ENCODE peak calls at places on chromosomes 1 and 21, in nine cellular contexts. Z is ovary, D is fibroblast of mammary gland, P is right cardiac atrium, H is left ventricle myocardium inferior, T is heart right ventricle, G is brain microvascular endothelial cell, F is NT2/D1, C is OCI-LY7. A is an unnamed sample.
A peak's percentile ranks its signal among the peaks of the same experiment; 100 is the strongest.

GRCh38 chr1:178472531-178472930 is 24.2 kb downstream of the CLEC20A start:
- DNase-seq in T (no peak), H (no peak), C (no peak), P (no peak), Z (no peak), F (no peak), D (no peak), G (no peak), A (no peak)

GRCh38 chr21:32412162-32412997 is at the start of gene EVA1C:
- DNase-seq in D (peak; percentile 53), Z (peak; percentile 79), H (peak; percentile 78), C (no peak), P (peak; percentile 91), T (peak; percentile 77), G (no peak), F (peak; percentile 60), A (peak; percentile 50)

GRCh38 chr1:246516126-246516525 is 9.0 kb upstream of the SMYD3 start:
- DNase-seq in Z (no peak), F (no peak), T (no peak), D (no peak), H (no peak), G (no peak), C (no peak), P (no peak), A (no peak)

GRCh38 chr1:168535536-168535935 is 8.3 kb downstream of the XCL2 start:
- DNase-seq in H (no peak), P (no peak), T (no peak), G (no peak), Z (no peak), D (no peak), C (no peak), F (no peak), A (no peak)

GRCh38 chr21:34928637-34929036 is 120.5 kb downstream of the RUNX1 start:
- DNase-seq in P (no peak), H (no peak), F (no peak), D (no peak), G (no peak), Z (no peak), C (no peak), T (no peak), A (no peak)

GRCh38 chr1:53473463-53473862 is 14.3 kb downstream of the DMRTB1 start:
- DNase-seq in P (no peak), T (no peak), D (peak; percentile 18), C (no peak), G (peak; percentile 21), Z (no peak), F (no peak), H (no peak), A (no peak)

GRCh38 chr1:173954179-173954578 is 37.1 kb upstream of the SERPINC1 start:
- DNase-seq in G (peak; percentile 12), Z (no peak), D (peak; percentile 36), T (no peak), C (no peak), P (no peak), F (no peak), H (no peak), A (no peak)

GRCh38 chr1:19450811-19451564 is 34.4 kb downstream of the CAPZB start:
- DNase-seq in P (peak; percentile 12), F (no peak), H (no peak), Z (no peak), C (no peak), D (peak; percentile 97), T (no peak), G (peak; percentile 92), A (peak; percentile 79)

GRCh38 chr1:3459940-3460652 is 5.6 kb downstream of the ARHGEF16 start:
- DNase-seq in F (no peak), T (peak; percentile 22), H (no peak), C (no peak), Z (peak; percentile 13), G (no peak), P (peak; percentile 59), D (no peak), A (no peak)

GRCh38 chr1:244214009-244214967 is 163.2 kb downstream of the ZBTB18 start:
- DNase-seq in H (peak; percentile 20), Z (no peak), G (peak; percentile 98), D (peak; percentile 92), C (no peak), P (no peak), T (no peak), F (peak; percentile 90), A (peak; percentile 93)

GRCh38 chr21:38921511-38922215 is 115.9 kb downstream of the ETS2 start:
- DNase-seq in G (no peak), D (peak; percentile 73), T (no peak), C (no peak), H (no peak), P (no peak), Z (no peak), F (no peak), A (peak; percentile 84)

GRCh38 chr1:209879539-209879938 is 51.8 kb downstream of the UTP25 start:
- DNase-seq in F (no peak), G (no peak), H (no peak), Z (no peak), D (peak; percentile 54), C (no peak), P (no peak), T (no peak), A (peak; percentile 62)

GRCh38 chr1:17933991-17934390 is 173.6 kb upstream of the IGSF21 start:
- DNase-seq in H (no peak), P (no peak), C (no peak), Z (no peak), F (no peak), T (no peak), G (no peak), D (no peak), A (no peak)

GRCh38 chr1:2585318-2586092 is 1.1 kb upstream of the PRXL2B start:
- DNase-seq in F (no peak), C (peak; percentile 84), H (peak; percentile 68), D (peak; percentile 37), T (peak; percentile 63), Z (peak; percentile 79), P (peak; percentile 86), G (no peak), A (no peak)

GRCh38 chr1:59477286-59477685 is 180.4 kb downstream of the FGGY start:
- DNase-seq in G (peak; percentile 50), F (no peak), H (no peak), D (peak; percentile 94), P (no peak), T (no peak), Z (no peak), C (no peak), A (peak; percentile 88)

GRCh38 chr1:51344602-51345299 is 14.4 kb upstream of the TTC39A start:
- DNase-seq in D (no peak), F (no peak), H (no peak), P (peak; percentile 62), T (peak; percentile 18), Z (no peak), C (no peak), G (no peak), A (no peak)
- H3K4me3 ChIP-seq in D (no peak overlapping the region), F (peak overlapping the region; percentile 44), H (peak overlapping the region; percentile 53), P (no peak overlapping the region), T (peak overlapping the region; percentile 24), Z (no peak overlapping the region), C (no peak overlapping the region), G (peak overlapping the region; percentile 27), A (no peak overlapping the region)

DNA sequence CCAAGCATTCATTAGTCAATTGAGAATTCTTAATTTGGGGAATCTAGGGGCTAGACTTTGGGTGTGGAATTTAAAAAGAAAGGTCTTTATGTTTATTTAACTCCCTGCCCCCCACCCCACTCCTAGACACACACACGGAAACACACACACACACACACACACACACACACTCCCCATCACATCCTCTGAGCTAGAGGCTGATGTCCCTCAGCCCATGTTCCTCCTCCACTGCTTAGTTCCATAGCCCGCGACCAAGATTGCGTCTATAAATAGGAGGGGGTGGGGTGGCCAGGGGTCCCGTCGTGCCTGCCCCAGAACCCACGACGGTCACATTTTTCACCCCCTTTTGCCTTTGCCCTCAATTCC is 649 bp upstream of the KIRREL1 start:
- DNase-seq in T (peak; percentile 13), D (peak; percentile 46), H (no peak), P (no peak), C (no peak), Z (no peak), G (no peak), F (no peak), A (no peak)
- H3K4me3 ChIP-seq in T (peak overlapping the region; percentile 97), D (peak overlapping the region; percentile 90), H (peak overlapping the region; percentile 90), P (peak overlapping the region; percentile 95), C (no peak overlapping the region), Z (peak overlapping the region; percentile 97), G (peak overlapping the region; percentile 90), F (peak overlapping the region; percentile 90), A (peak overlapping the region; percentile 83)

GRCh38 chr1:155889566-155889965 is 21.6 kb downstream of the RIT1 start:
- DNase-seq in Z (no peak), D (no peak), C (no peak), G (peak; percentile 69), T (no peak), P (no peak), H (no peak), F (no peak), A (peak; percentile 64)

GRCh38 chr1:155893389-155894142 is 17.6 kb downstream of the RIT1 start:
- DNase-seq in Z (no peak), H (no peak), G (peak; percentile 84), D (peak; percentile 90), C (peak; percentile 33), T (no peak), F (no peak), P (no peak), A (peak; percentile 77)

GRCh38 chr1:155888481-155888880 is 22.7 kb downstream of the RIT1 start:
- DNase-seq in Z (no peak), D (no peak), F (no peak), P (no peak), G (no peak), C (no peak), T (no peak), H (no peak), A (no peak)

GRCh38 chr1:155890251-155890650 is 20.9 kb downstream of the RIT1 start:
- DNase-seq in Z (no peak), H (no peak), T (no peak), F (no peak), D (no peak), C (no peak), G (no peak), P (no peak), A (peak; percentile 72)

DNA sequence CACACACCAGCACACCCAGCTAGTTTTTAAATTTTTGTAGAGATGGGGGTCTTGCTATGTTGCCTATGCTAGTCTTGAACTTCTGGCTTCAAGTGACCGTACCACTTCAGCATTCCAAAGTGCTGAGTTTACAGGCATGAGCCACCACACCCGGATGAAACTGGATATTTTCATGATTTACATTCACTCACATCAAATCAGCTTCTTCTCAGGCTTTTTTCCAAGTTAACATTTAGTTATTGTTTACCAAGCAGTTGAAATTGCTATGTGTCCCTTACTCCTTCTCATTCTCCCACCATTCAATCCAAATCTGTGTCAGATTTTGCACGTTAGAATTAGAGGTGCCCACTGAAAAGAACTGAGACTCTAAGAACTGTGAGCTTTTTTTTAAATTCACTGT is 18.3 kb downstream of the RIT1 start:
- DNase-seq in Z (no peak), H (no peak), P (no peak), C (no peak), F (no peak), G (peak; percentile 65), D (peak; percentile 79), T (no peak), A (peak; percentile 53)
- H3K4me3 ChIP-seq in Z (no peak overlapping the region), H (peak overlapping the region; percentile 6), P (no peak overlapping the region), C (no peak overlapping the region), F (no peak overlapping the region), G (no peak overlapping the region), D (no peak overlapping the region), T (no peak overlapping the region), A (peak overlapping the region; percentile 1)

DNA sequence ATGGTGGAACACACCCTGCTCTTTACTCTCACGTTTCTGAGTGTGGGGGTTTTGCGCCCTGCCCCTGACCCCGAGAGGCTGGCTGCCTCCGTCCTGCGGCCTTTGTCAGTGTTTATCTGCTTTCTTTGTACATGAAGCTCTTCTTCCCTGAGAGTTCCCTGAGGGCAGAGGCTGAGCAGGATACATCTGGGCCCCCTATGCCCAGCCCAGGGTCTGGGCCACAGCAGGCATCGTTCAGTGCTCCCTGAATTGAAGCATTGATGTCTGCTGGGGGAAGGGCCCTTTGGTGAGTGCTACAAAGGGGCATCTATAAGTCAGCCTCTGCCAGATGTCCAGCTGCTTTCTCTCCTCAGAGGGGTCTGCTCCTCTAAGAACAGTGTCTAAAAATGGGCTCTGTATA is 2.1 kb downstream of the HEYL start:
- DNase-seq in F (no peak), G (no peak), T (no peak), P (peak; percentile 41), H (no peak), C (no peak), Z (no peak), D (no peak), A (no peak)
- H3K4me3 ChIP-seq in F (no peak overlapping the region), G (no peak overlapping the region), T (peak overlapping the region; percentile 74), P (peak overlapping the region; percentile 70), H (peak overlapping the region; percentile 76), C (no peak overlapping the region), Z (no peak overlapping the region), D (no peak overlapping the region), A (no peak overlapping the region)